ENCODE peak calls at places on chromosomes 16 and 17, in ten cellular contexts. One of them, this sample, is unnamed.

GRCh38 chr16:50227120-50227519 is 39.2 kb upstream of the ADCY7 start:
- DNase-seq in anterior cingulate cortex: no peak
- DNase-seq in spleen: no peak
- DNase-seq in HFFc6: no peak
- DNase-seq in NCI-H510A treated with DMSO at 0.1 percent for 48 hours: no peak
- DNase-seq in type B pancreatic cell: no peak
- DNase-seq in GM23338: no peak
- DNase-seq in GM20000: no peak
- DNase-seq in T-cell: no peak
- DNase-seq in NCI-H460: no peak
- DNase-seq in this sample: no peak

GRCh38 chr17:7438050-7438614 is 1.2 kb upstream of the FGF11 start:
- DNase-seq in anterior cingulate cortex: peak
- DNase-seq in spleen: peak
- DNase-seq in GM20000: peak
- DNase-seq in GM23338: peak
- DNase-seq in HFFc6: no peak
- DNase-seq in type B pancreatic cell: no peak
- DNase-seq in NCI-H460: no peak
- DNase-seq in T-cell: peak
- DNase-seq in NCI-H510A treated with DMSO at 0.1 percent for 48 hours: no peak
- DNase-seq in this sample: no peak

GRCh38 chr16:84543931-84544776 is 39.7 kb upstream of the MEAK7 start:
- DNase-seq in GM20000: no peak
- DNase-seq in spleen: peak
- DNase-seq in anterior cingulate cortex: peak
- DNase-seq in GM23338: no peak
- DNase-seq in NCI-H510A treated with DMSO at 0.1 percent for 48 hours: no peak
- DNase-seq in NCI-H460: no peak
- DNase-seq in type B pancreatic cell: no peak
- DNase-seq in T-cell: peak
- DNase-seq in HFFc6: no peak
- DNase-seq in this sample: no peak

GRCh38 chr16:85162478-85163277 is 50.4 kb upstream of the CIBAR2 start:
- DNase-seq in NCI-H460: no peak
- DNase-seq in spleen: no peak
- DNase-seq in T-cell: no peak
- DNase-seq in HFFc6: peak
- DNase-seq in anterior cingulate cortex: no peak
- DNase-seq in GM20000: no peak
- DNase-seq in type B pancreatic cell: no peak
- DNase-seq in NCI-H510A treated with DMSO at 0.1 percent for 48 hours: peak
- DNase-seq in GM23338: no peak
- DNase-seq in this sample: peak

GRCh38 chr17:11719852-11720251 is 121.6 kb downstream of the DNAH9 start:
- DNase-seq in NCI-H510A treated with DMSO at 0.1 percent for 48 hours: no peak
- DNase-seq in GM20000: no peak
- DNase-seq in spleen: no peak
- DNase-seq in NCI-H460: no peak
- DNase-seq in anterior cingulate cortex: no peak
- DNase-seq in HFFc6: no peak
- DNase-seq in type B pancreatic cell: no peak
- DNase-seq in T-cell: no peak
- DNase-seq in GM23338: no peak
- DNase-seq in this sample: no peak

GRCh38 chr17:57121308-57122042 is 36.4 kb downstream of the AKAP1 start:
- DNase-seq in GM23338: peak
- DNase-seq in anterior cingulate cortex: peak
- DNase-seq in GM20000: no peak
- DNase-seq in spleen: no peak
- DNase-seq in NCI-H460: peak
- DNase-seq in T-cell: no peak
- DNase-seq in NCI-H510A treated with DMSO at 0.1 percent for 48 hours: peak
- DNase-seq in HFFc6: peak
- DNase-seq in type B pancreatic cell: no peak
- DNase-seq in this sample: peak

GRCh38 chr16:11224894-11225676 is 30.9 kb downstream of the SOCS1 start:
- DNase-seq in anterior cingulate cortex: no peak
- DNase-seq in GM23338: no peak
- DNase-seq in type B pancreatic cell: no peak
- DNase-seq in NCI-H510A treated with DMSO at 0.1 percent for 48 hours: no peak
- DNase-seq in T-cell: peak
- DNase-seq in HFFc6: no peak
- DNase-seq in NCI-H460: no peak
- DNase-seq in GM20000: peak
- DNase-seq in spleen: peak
- DNase-seq in this sample: peak

GRCh38 chr16:69182730-69183416 is 4.1 kb upstream of the SNTB2 start:
- DNase-seq in GM23338: no peak
- DNase-seq in type B pancreatic cell: no peak
- DNase-seq in anterior cingulate cortex: no peak
- DNase-seq in spleen: no peak
- DNase-seq in T-cell: no peak
- DNase-seq in NCI-H460: no peak
- DNase-seq in GM20000: no peak
- DNase-seq in NCI-H510A treated with DMSO at 0.1 percent for 48 hours: peak
- DNase-seq in HFFc6: no peak
- DNase-seq in this sample: no peak

GRCh38 chr16:53414381-53414780 is 19.9 kb upstream of the RBL2 start:
- DNase-seq in GM23338: no peak
- DNase-seq in T-cell: no peak
- DNase-seq in spleen: no peak
- DNase-seq in HFFc6: no peak
- DNase-seq in anterior cingulate cortex: no peak
- DNase-seq in GM20000: no peak
- DNase-seq in type B pancreatic cell: no peak
- DNase-seq in NCI-H460: no peak
- DNase-seq in NCI-H510A treated with DMSO at 0.1 percent for 48 hours: no peak
- DNase-seq in this sample: no peak

GRCh38 chr16:57708168-57708567 is 13.6 kb downstream of the DRC7 start:
- DNase-seq in GM20000: no peak
- DNase-seq in type B pancreatic cell: no peak
- DNase-seq in spleen: no peak
- DNase-seq in HFFc6: no peak
- DNase-seq in NCI-H460: no peak
- DNase-seq in NCI-H510A treated with DMSO at 0.1 percent for 48 hours: no peak
- DNase-seq in anterior cingulate cortex: no peak
- DNase-seq in GM23338: no peak
- DNase-seq in T-cell: no peak
- DNase-seq in this sample: no peak

GRCh38 chr17:69198238-69198637 is 30.4 kb downstream of the ABCA10 start:
- DNase-seq in T-cell: no peak
- DNase-seq in HFFc6: no peak
- DNase-seq in GM20000: no peak
- DNase-seq in NCI-H460: no peak
- DNase-seq in NCI-H510A treated with DMSO at 0.1 percent for 48 hours: no peak
- DNase-seq in spleen: no peak
- DNase-seq in anterior cingulate cortex: no peak
- DNase-seq in GM23338: no peak
- DNase-seq in type B pancreatic cell: no peak
- DNase-seq in this sample: no peak

GRCh38 chr17:63841350-63842172 is 924 bp downstream of the SMARCD2 start:
- DNase-seq in T-cell: no peak
- DNase-seq in type B pancreatic cell: no peak
- DNase-seq in anterior cingulate cortex: peak
- DNase-seq in NCI-H510A treated with DMSO at 0.1 percent for 48 hours: peak
- DNase-seq in spleen: peak
- DNase-seq in NCI-H460: no peak
- DNase-seq in GM23338: peak
- DNase-seq in GM20000: peak
- DNase-seq in HFFc6: peak
- DNase-seq in this sample: peak

GRCh38 chr17:50219345-50219744 is 17.9 kb upstream of the COL1A1 start:
- DNase-seq in T-cell: no peak
- DNase-seq in GM20000: no peak
- DNase-seq in GM23338: no peak
- DNase-seq in type B pancreatic cell: no peak
- DNase-seq in HFFc6: peak
- DNase-seq in NCI-H510A treated with DMSO at 0.1 percent for 48 hours: no peak
- DNase-seq in anterior cingulate cortex: no peak
- DNase-seq in spleen: no peak
- DNase-seq in NCI-H460: no peak
- DNase-seq in this sample: peak

GRCh38 chr16:9016824-9017223 is 53.1 kb upstream of the USP7 start:
- DNase-seq in spleen: no peak
- DNase-seq in type B pancreatic cell: no peak
- DNase-seq in T-cell: no peak
- DNase-seq in NCI-H460: no peak
- DNase-seq in anterior cingulate cortex: no peak
- DNase-seq in HFFc6: no peak
- DNase-seq in GM23338: peak
- DNase-seq in GM20000: no peak
- DNase-seq in NCI-H510A treated with DMSO at 0.1 percent for 48 hours: no peak
- DNase-seq in this sample: no peak

GRCh38 chr17:81648013-81648706 is 8.2 kb downstream of the PDE6G start:
- DNase-seq in T-cell: no peak
- DNase-seq in NCI-H460: no peak
- DNase-seq in GM23338: peak
- DNase-seq in GM20000: no peak
- DNase-seq in HFFc6: no peak
- DNase-seq in type B pancreatic cell: no peak
- DNase-seq in anterior cingulate cortex: no peak
- DNase-seq in NCI-H510A treated with DMSO at 0.1 percent for 48 hours: no peak
- DNase-seq in spleen: no peak
- DNase-seq in this sample: peak

GRCh38 chr16:48435906-48436305 is 50.7 kb upstream of the SIAH1 start:
- DNase-seq in spleen: no peak
- DNase-seq in NCI-H510A treated with DMSO at 0.1 percent for 48 hours: no peak
- DNase-seq in anterior cingulate cortex: no peak
- DNase-seq in GM23338: no peak
- DNase-seq in HFFc6: no peak
- DNase-seq in T-cell: no peak
- DNase-seq in type B pancreatic cell: no peak
- DNase-seq in NCI-H460: no peak
- DNase-seq in GM20000: no peak
- DNase-seq in this sample: no peak

GRCh38 chr17:43579570-43580140 is 33.5 kb upstream of the ETV4 start:
- DNase-seq in spleen: no peak
- DNase-seq in NCI-H510A treated with DMSO at 0.1 percent for 48 hours: no peak
- DNase-seq in anterior cingulate cortex: no peak
- DNase-seq in T-cell: no peak
- DNase-seq in HFFc6: peak
- DNase-seq in GM23338: no peak
- DNase-seq in GM20000: no peak
- DNase-seq in NCI-H460: no peak
- DNase-seq in type B pancreatic cell: no peak
- DNase-seq in this sample: peak

GRCh38 chr16:55660026-55660425 is 4.2 kb downstream of the SLC6A2 start:
- DNase-seq in GM23338: no peak
- DNase-seq in NCI-H460: no peak
- DNase-seq in NCI-H510A treated with DMSO at 0.1 percent for 48 hours: no peak
- DNase-seq in anterior cingulate cortex: no peak
- DNase-seq in T-cell: no peak
- DNase-seq in HFFc6: no peak
- DNase-seq in GM20000: no peak
- DNase-seq in type B pancreatic cell: no peak
- DNase-seq in spleen: no peak
- DNase-seq in this sample: no peak

GRCh38 chr16:48912360-48912759 is 302.4 kb upstream of the N4BP1 start:
- DNase-seq in NCI-H510A treated with DMSO at 0.1 percent for 48 hours: no peak
- DNase-seq in GM23338: peak
- DNase-seq in T-cell: no peak
- DNase-seq in anterior cingulate cortex: no peak
- DNase-seq in HFFc6: no peak
- DNase-seq in GM20000: peak
- DNase-seq in NCI-H460: no peak
- DNase-seq in type B pancreatic cell: no peak
- DNase-seq in spleen: no peak
- DNase-seq in this sample: no peak

GRCh38 chr16:9929836-9930235 is 252.4 kb downstream of the GRIN2A start:
- DNase-seq in GM20000: no peak
- DNase-seq in GM23338: no peak
- DNase-seq in NCI-H510A treated with DMSO at 0.1 percent for 48 hours: no peak
- DNase-seq in HFFc6: no peak
- DNase-seq in spleen: no peak
- DNase-seq in NCI-H460: no peak
- DNase-seq in anterior cingulate cortex: peak
- DNase-seq in type B pancreatic cell: no peak
- DNase-seq in T-cell: no peak
- DNase-seq in this sample: no peak

GRCh38 chr16:84308120-84308519 is 13.4 kb downstream of the WFDC1 start:
- DNase-seq in GM20000: no peak
- DNase-seq in NCI-H460: peak
- DNase-seq in T-cell: no peak
- DNase-seq in NCI-H510A treated with DMSO at 0.1 percent for 48 hours: peak
- DNase-seq in GM23338: peak
- DNase-seq in anterior cingulate cortex: peak
- DNase-seq in HFFc6: peak
- DNase-seq in type B pancreatic cell: no peak
- DNase-seq in spleen: peak
- DNase-seq in this sample: peak

GRCh38 chr16:84893849-84894599 is 74.2 kb downstream of the CRISPLD2 start:
- DNase-seq in NCI-H510A treated with DMSO at 0.1 percent for 48 hours: peak
- DNase-seq in T-cell: no peak
- DNase-seq in GM20000: peak
- DNase-seq in GM23338: no peak
- DNase-seq in type B pancreatic cell: no peak
- DNase-seq in HFFc6: no peak
- DNase-seq in spleen: no peak
- DNase-seq in anterior cingulate cortex: no peak
- DNase-seq in NCI-H460: no peak
- DNase-seq in this sample: no peak

GRCh38 chr16:4517812-4518211 is 20.8 kb downstream of the CDIP1 start:
- DNase-seq in GM20000: no peak
- DNase-seq in type B pancreatic cell: no peak
- DNase-seq in T-cell: no peak
- DNase-seq in NCI-H460: peak
- DNase-seq in GM23338: peak
- DNase-seq in HFFc6: no peak
- DNase-seq in NCI-H510A treated with DMSO at 0.1 percent for 48 hours: peak
- DNase-seq in anterior cingulate cortex: no peak
- DNase-seq in spleen: peak
- DNase-seq in this sample: peak

GRCh38 chr17:49486012-49486641 is 9.0 kb upstream of the NGFR start:
- DNase-seq in NCI-H510A treated with DMSO at 0.1 percent for 48 hours: peak
- DNase-seq in GM23338: peak
- DNase-seq in NCI-H460: no peak
- DNase-seq in spleen: no peak
- DNase-seq in GM20000: no peak
- DNase-seq in T-cell: no peak
- DNase-seq in anterior cingulate cortex: no peak
- DNase-seq in type B pancreatic cell: no peak
- DNase-seq in HFFc6: no peak
- DNase-seq in this sample: no peak